ENCODE peak calls at places on chromosomes 16 and 17, in seven cellular contexts. One of them, this sample, is unnamed.

GRCh38 chr16:35561346-35561745 is 2101.9 kb downstream of the TP53TG3F start:
- DNase-seq in GM12878: no peak
- DNase-seq in HepG2: no peak
- DNase-seq in H1: no peak
- DNase-seq in HCT116: no peak
- DNase-seq in K562: no peak
- DNase-seq in SK-N-SH: no peak
- DNase-seq in this sample: no peak

GRCh38 chr16:66604376-66605176 is at the start of gene CMTM3:
- DNase-seq in GM12878: no peak
- DNase-seq in K562: peak
- DNase-seq in SK-N-SH: peak
- DNase-seq in HCT116: peak
- DNase-seq in H1: peak
- DNase-seq in HepG2: peak
- DNase-seq in this sample: peak

GRCh38 chr17:80667462-80668277 is 123.0 kb downstream of the RPTOR start:
- DNase-seq in GM12878: no peak
- DNase-seq in K562: no peak
- DNase-seq in HCT116: no peak
- DNase-seq in HepG2: peak
- DNase-seq in SK-N-SH: no peak
- DNase-seq in H1: no peak
- DNase-seq in this sample: no peak

GRCh38 chr16:11233727-11234376 is 22.2 kb downstream of the SOCS1 start:
- DNase-seq in HCT116: no peak
- DNase-seq in K562: peak
- DNase-seq in H1: peak
- DNase-seq in HepG2: no peak
- DNase-seq in SK-N-SH: no peak
- DNase-seq in GM12878: no peak
- DNase-seq in this sample: no peak

GRCh38 chr17:77769215-77769614 is 189.3 kb upstream of the TNRC6C start:
- DNase-seq in HepG2: no peak
- DNase-seq in GM12878: no peak
- DNase-seq in SK-N-SH: no peak
- DNase-seq in H1: no peak
- DNase-seq in K562: no peak
- DNase-seq in HCT116: no peak
- DNase-seq in this sample: no peak

GRCh38 chr17:39617446-39618251 is 9.1 kb upstream of the PPP1R1B start:
- DNase-seq in H1: peak
- DNase-seq in HepG2: no peak
- DNase-seq in K562: peak
- DNase-seq in SK-N-SH: peak
- DNase-seq in GM12878: no peak
- DNase-seq in HCT116: no peak
- DNase-seq in this sample: no peak

GRCh38 chr17:51221322-51221721 is 38.5 kb downstream of the MBTD1 start:
- DNase-seq in SK-N-SH: no peak
- DNase-seq in GM12878: no peak
- DNase-seq in H1: no peak
- DNase-seq in HCT116: no peak
- DNase-seq in HepG2: no peak
- DNase-seq in K562: no peak
- DNase-seq in this sample: no peak

GRCh38 chr16:67873435-67874146 is 739 bp downstream of the EDC4 start:
- DNase-seq in K562: peak
- DNase-seq in HCT116: no peak
- DNase-seq in SK-N-SH: no peak
- DNase-seq in H1: no peak
- DNase-seq in HepG2: no peak
- DNase-seq in GM12878: no peak
- DNase-seq in this sample: no peak

GRCh38 chr16:84040823-84041391 is 1.7 kb downstream of the SLC38A8 start:
- DNase-seq in HepG2: no peak
- DNase-seq in H1: no peak
- DNase-seq in GM12878: no peak
- DNase-seq in SK-N-SH: no peak
- DNase-seq in HCT116: no peak
- DNase-seq in K562: no peak
- DNase-seq in this sample: no peak

GRCh38 chr16:30377050-30377811 is 2.6 kb downstream of the MYL11 start:
- DNase-seq in H1: peak
- DNase-seq in K562: peak
- DNase-seq in HCT116: no peak
- DNase-seq in SK-N-SH: no peak
- DNase-seq in GM12878: no peak
- DNase-seq in HepG2: no peak
- DNase-seq in this sample: no peak

GRCh38 chr16:9840761-9841665 is 341.2 kb downstream of the GRIN2A start:
- DNase-seq in HCT116: no peak
- DNase-seq in HepG2: no peak
- DNase-seq in GM12878: peak
- DNase-seq in H1: no peak
- DNase-seq in SK-N-SH: no peak
- DNase-seq in K562: no peak
- DNase-seq in this sample: peak

GRCh38 chr17:40841246-40841645 is 18.8 kb upstream of the KRT10 start:
- DNase-seq in H1: no peak
- DNase-seq in GM12878: no peak
- DNase-seq in SK-N-SH: no peak
- DNase-seq in HCT116: no peak
- DNase-seq in K562: peak
- DNase-seq in HepG2: no peak
- DNase-seq in this sample: no peak

GRCh38 chr17:21249911-21250703 is 3.1 kb downstream of the NATD1 start:
- DNase-seq in K562: no peak
- DNase-seq in HCT116: no peak
- DNase-seq in HepG2: no peak
- DNase-seq in H1: no peak
- DNase-seq in SK-N-SH: no peak
- DNase-seq in GM12878: no peak
- DNase-seq in this sample: no peak

GRCh38 chr17:30290696-30291570 is 811 bp downstream of the BLMH start:
- DNase-seq in SK-N-SH: peak
- DNase-seq in HCT116: no peak
- DNase-seq in GM12878: no peak
- DNase-seq in H1: no peak
- DNase-seq in HepG2: peak
- DNase-seq in K562: peak
- DNase-seq in this sample: peak

GRCh38 chr16:8126313-8126712 is 464.0 kb downstream of the TMEM114 start:
- DNase-seq in HCT116: no peak
- DNase-seq in K562: no peak
- DNase-seq in HepG2: no peak
- DNase-seq in SK-N-SH: no peak
- DNase-seq in H1: no peak
- DNase-seq in GM12878: no peak
- DNase-seq in this sample: no peak

GRCh38 chr16:31427441-31428276 is 501 bp downstream of the COX6A2 start:
- DNase-seq in GM12878: no peak
- DNase-seq in H1: peak
- DNase-seq in HepG2: no peak
- DNase-seq in K562: peak
- DNase-seq in SK-N-SH: peak
- DNase-seq in HCT116: no peak
- DNase-seq in this sample: peak

GRCh38 chr16:52545157-52545543 is 1.8 kb downstream of the TOX3 start:
- DNase-seq in HCT116: no peak
- DNase-seq in H1: no peak
- DNase-seq in K562: no peak
- DNase-seq in HepG2: no peak
- DNase-seq in SK-N-SH: no peak
- DNase-seq in GM12878: no peak
- DNase-seq in this sample: no peak

GRCh38 chr16:11071829-11072228 is 127.5 kb downstream of the CLEC16A start:
- DNase-seq in HepG2: no peak
- DNase-seq in HCT116: no peak
- DNase-seq in GM12878: no peak
- DNase-seq in K562: no peak
- DNase-seq in H1: no peak
- DNase-seq in SK-N-SH: no peak
- DNase-seq in this sample: no peak

GRCh38 chr16:81546781-81547180 is 102.2 kb downstream of the CMIP start:
- DNase-seq in HepG2: no peak
- DNase-seq in SK-N-SH: no peak
- DNase-seq in GM12878: no peak
- DNase-seq in HCT116: no peak
- DNase-seq in K562: no peak
- DNase-seq in H1: no peak
- DNase-seq in this sample: no peak

GRCh38 chr17:15963670-15964110 is 18.8 kb downstream of the ADORA2B start:
- DNase-seq in H1: no peak
- DNase-seq in K562: no peak
- DNase-seq in HepG2: no peak
- DNase-seq in HCT116: peak
- DNase-seq in SK-N-SH: no peak
- DNase-seq in GM12878: no peak
- DNase-seq in this sample: no peak

GRCh38 chr16:85204242-85205010 is 92.2 kb upstream of the CIBAR2 start:
- DNase-seq in H1: no peak
- DNase-seq in GM12878: no peak
- DNase-seq in K562: no peak
- DNase-seq in HepG2: no peak
- DNase-seq in HCT116: no peak
- DNase-seq in SK-N-SH: no peak
- DNase-seq in this sample: no peak
- H3K9ac ChIP-seq in H1: no peak
- H3K9ac ChIP-seq in GM12878: no peak
- H3K9ac ChIP-seq in K562: no peak
- H3K9ac ChIP-seq in HepG2: no peak
- H3K9ac ChIP-seq in HCT116: no peak
- H3K9ac ChIP-seq in SK-N-SH: no peak
- H3K9ac ChIP-seq in this sample: peak

DNA sequence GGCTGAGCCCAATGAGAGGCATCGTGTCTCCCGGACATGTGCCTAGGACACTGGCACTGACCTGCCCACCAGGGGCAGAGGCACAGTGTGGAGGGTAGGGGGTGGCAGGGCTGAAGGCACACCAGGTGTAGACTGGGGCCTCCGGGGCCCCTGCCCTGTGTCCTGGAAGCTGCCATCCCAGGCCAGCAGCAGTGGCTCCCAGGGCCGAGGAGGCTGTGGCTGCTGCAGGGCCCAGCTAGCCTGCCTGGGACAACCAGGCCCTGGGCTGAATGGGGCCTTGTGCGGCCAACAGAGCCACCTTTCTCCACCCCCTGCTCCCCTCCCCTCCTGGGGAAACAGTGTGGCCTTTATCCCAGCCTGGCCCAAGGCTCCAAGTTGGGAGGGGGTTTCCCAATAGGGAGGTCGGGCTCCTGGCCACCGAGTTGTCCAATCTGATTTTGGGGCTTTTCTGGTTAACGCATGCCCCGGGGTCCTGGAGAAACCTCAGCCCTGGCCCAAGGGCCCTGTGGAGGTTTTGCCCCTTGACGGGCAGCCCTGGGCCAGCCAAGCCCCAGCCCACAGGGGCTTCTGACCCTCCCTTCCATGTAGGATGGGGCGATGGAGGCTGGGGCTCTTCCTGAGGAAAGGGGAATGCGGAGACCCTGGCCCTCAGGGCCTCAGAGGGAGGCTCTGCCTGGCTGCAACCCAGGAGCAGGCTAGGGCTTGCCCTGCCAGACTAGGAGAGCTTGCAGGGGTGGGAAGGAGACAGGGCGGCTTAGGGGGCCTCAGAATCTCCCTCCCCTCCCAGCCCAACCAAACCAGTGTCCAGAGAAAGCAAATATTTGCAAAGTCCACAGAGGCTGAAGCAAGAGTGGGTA is 4.2 kb downstream of the MTSS2 start:
- DNase-seq in SK-N-SH: peak
- DNase-seq in GM12878: no peak
- DNase-seq in K562: no peak
- DNase-seq in HepG2: peak
- DNase-seq in H1: no peak
- DNase-seq in HCT116: no peak
- DNase-seq in this sample: no peak
- H3K4me3 ChIP-seq in SK-N-SH: no peak
- H3K4me3 ChIP-seq in GM12878: no peak
- H3K4me3 ChIP-seq in K562: no peak
- H3K4me3 ChIP-seq in HepG2: peak
- H3K4me3 ChIP-seq in H1: no peak
- H3K4me3 ChIP-seq in HCT116: no peak
- H3K4me3 ChIP-seq in this sample: no peak

GRCh38 chr17:58525239-58525638 is 10.8 kb upstream of the MTMR4 start:
- DNase-seq in K562: no peak
- DNase-seq in GM12878: no peak
- DNase-seq in HCT116: no peak
- DNase-seq in SK-N-SH: no peak
- DNase-seq in H1: no peak
- DNase-seq in HepG2: no peak
- DNase-seq in this sample: no peak
- TF ChIP-seq YY1 in K562: no peak
- TF ChIP-seq YY1 in GM12878: no peak
- TF ChIP-seq YY1 in HCT116: no peak
- TF ChIP-seq YY1 in SK-N-SH: no peak
- TF ChIP-seq YY1 in H1: no peak
- TF ChIP-seq YY1 in HepG2: no peak
- TF ChIP-seq YY1 in this sample: no peak

GRCh38 chr17:45144199-45145034 is 3.9 kb upstream of the HEXIM1 start:
- DNase-seq in GM12878: no peak
- DNase-seq in SK-N-SH: peak
- DNase-seq in H1: peak
- DNase-seq in HepG2: no peak
- DNase-seq in HCT116: no peak
- DNase-seq in K562: peak
- DNase-seq in this sample: no peak

GRCh38 chr17:45145035-45145389 is 3.3 kb upstream of the HEXIM1 start:
- DNase-seq in SK-N-SH: no peak
- DNase-seq in HCT116: no peak
- DNase-seq in GM12878: no peak
- DNase-seq in H1: no peak
- DNase-seq in K562: no peak
- DNase-seq in HepG2: no peak
- DNase-seq in this sample: no peak

GRCh38 chr17:45146166-45146565 is 2.1 kb upstream of the HEXIM1 start:
- DNase-seq in K562: no peak
- DNase-seq in GM12878: no peak
- DNase-seq in SK-N-SH: no peak
- DNase-seq in H1: no peak
- DNase-seq in HepG2: no peak
- DNase-seq in HCT116: no peak
- DNase-seq in this sample: no peak

GRCh38 chr17:45143767-45144198 is 4.5 kb upstream of the HEXIM1 start:
- DNase-seq in GM12878: no peak
- DNase-seq in HCT116: no peak
- DNase-seq in SK-N-SH: peak
- DNase-seq in K562: no peak
- DNase-seq in H1: no peak
- DNase-seq in HepG2: no peak
- DNase-seq in this sample: no peak

DNA sequence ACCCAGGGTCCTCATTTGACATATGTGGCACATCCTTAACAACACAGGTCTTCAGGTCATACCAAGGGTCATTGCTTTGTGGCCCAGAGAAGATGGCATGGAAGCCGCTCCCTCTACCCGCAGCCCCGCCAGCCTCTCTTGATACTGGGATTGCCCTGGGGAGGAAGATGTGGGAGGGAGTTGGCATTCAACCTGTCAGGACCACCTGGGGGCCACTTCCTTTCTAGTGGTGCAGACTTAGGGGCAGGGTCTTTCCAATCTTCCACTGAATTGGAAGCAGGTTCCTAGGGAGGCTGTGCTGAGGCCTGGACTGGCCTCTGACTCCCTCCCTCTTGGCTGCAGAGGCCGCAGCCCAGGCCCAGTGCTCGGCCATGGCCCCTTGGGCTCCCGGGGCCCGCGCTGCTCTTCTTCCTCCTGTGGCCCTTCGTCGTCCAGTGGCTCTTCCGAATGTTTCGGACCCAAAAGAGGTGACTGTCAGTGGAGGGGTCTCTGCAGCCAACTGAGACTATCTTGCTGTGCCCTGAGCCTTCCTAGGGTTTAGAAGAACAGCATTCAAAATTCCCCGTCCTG is 5.1 kb upstream of the HEXIM1 start:
- DNase-seq in SK-N-SH: no peak
- DNase-seq in HepG2: no peak
- DNase-seq in HCT116: no peak
- DNase-seq in K562: no peak
- DNase-seq in GM12878: no peak
- DNase-seq in H1: no peak
- DNase-seq in this sample: no peak
- H3K9ac ChIP-seq in SK-N-SH: no peak
- H3K9ac ChIP-seq in HepG2: no peak
- H3K9ac ChIP-seq in HCT116: no peak
- H3K9ac ChIP-seq in K562: no peak
- H3K9ac ChIP-seq in GM12878: no peak
- H3K9ac ChIP-seq in H1: no peak
- H3K9ac ChIP-seq in this sample: peak

This sample was measured in NT2/D1.